ENCODE peak calls at places on chromosomes 1 and 21, in ten cellular contexts. D is activated naive CD4-positive, alpha-beta T cell treated with anti-CD3 and anti-CD28 coated beads, Interleukin-2, amount 50 U/mL, for 72 hours; W is G401; C is DMS53; B is mucosa of gallbladder; G is A673; U is NCI-H1417; O is stimulated activated CD8-positive, alpha-beta memory T cell treated with anti-CD3 and anti-CD28 coated beads, Interleukin-4, amount 100 ng/mL, for 1 hour; F is activated CD8-positive, alpha-beta memory T cell treated with anti-CD3 and anti-CD28 coated beads for 24 hours; T is NCI-H82. P is an unnamed sample.

GRCh38 chr21:42242611-42243010 is 23.7 kb downstream of the ABCG1 start:
- DNase-seq in G (no peak), U (no peak), C (no peak), B (no peak), T (no peak), W (no peak), O (no peak), D (no peak), F (no peak), P (no peak)

GRCh38 chr1:156497743-156498446 is 2.7 kb downstream of the MEF2D start:
- DNase-seq in O (no peak), W (peak), F (no peak), D (no peak), G (no peak), C (no peak), T (peak), B (no peak), U (no peak), P (no peak)

GRCh38 chr1:59481915-59482505 is 185.1 kb downstream of the FGGY start:
- DNase-seq in F (no peak), C (no peak), W (no peak), U (no peak), D (no peak), O (no peak), G (peak), B (no peak), T (peak), P (no peak)

GRCh38 chr1:117580882-117581281 is 25.0 kb upstream of the TENT5C start:
- DNase-seq in W (no peak), T (no peak), D (no peak), B (no peak), G (no peak), F (no peak), C (no peak), O (no peak), U (no peak), P (no peak)

GRCh38 chr1:152182942-152183341 is 23.9 kb upstream of the RPTN start:
- DNase-seq in F (no peak), W (no peak), U (no peak), T (no peak), C (peak), B (no peak), D (no peak), G (no peak), O (no peak), P (no peak)

GRCh38 chr21:46078984-46079356 is 18.9 kb upstream of the COL6A2 start:
- DNase-seq in F (no peak), B (peak), G (no peak), T (no peak), W (no peak), D (no peak), O (no peak), U (no peak), C (no peak), P (no peak)

GRCh38 chr1:163337631-163338030 is 15.9 kb downstream of the NUF2 start:
- DNase-seq in C (no peak), B (no peak), D (no peak), G (no peak), F (no peak), O (no peak), U (no peak), T (no peak), W (no peak), P (no peak)

GRCh38 chr1:53987880-53988279 is 30.1 kb downstream of the LDLRAD1 start:
- DNase-seq in U (peak), W (no peak), O (no peak), F (no peak), C (no peak), G (no peak), T (no peak), D (no peak), B (no peak), P (no peak)

GRCh38 chr1:234079896-234080295 is 175.4 kb downstream of the SLC35F3 start:
- DNase-seq in D (no peak), F (no peak), T (no peak), W (no peak), B (no peak), C (no peak), G (no peak), U (no peak), O (no peak), P (no peak)

P was measured in effector memory CD4-positive, alpha-beta T cell.